ENCODE peak calls at places on chromosomes 3 and 15, in nine cellular contexts. D is astrocyte of the spinal cord, V is neural progenitor cell, U is fibroblast of pulmonary artery, Y is tibial artery, S is breast epithelium, Q is endothelial cell of umbilical vein, T is fibroblast of lung, W is GM06990. J is an unnamed sample.

GRCh38 chr3:182284793-182285192 is 508.5 kb upstream of the ATP11B start:
- DNase-seq in T (no peak), D (no peak), V (no peak), W (no peak), Y (no peak), U (no peak), S (no peak), Q (no peak), J (no peak)

GRCh38 chr3:125123906-125124305 is 68.1 kb upstream of the HEG1 start:
- DNase-seq in W (no peak), Y (no peak), S (no peak), D (peak; percentile 77), Q (no peak), U (peak; percentile 89), T (peak; percentile 93), V (no peak), J (peak; percentile 70)

GRCh38 chr15:74227968-74228722 is 8.0 kb upstream of the CCDC33 start:
- DNase-seq in Q (peak; percentile 15), S (no peak), U (peak; percentile 53), W (no peak), T (no peak), Y (no peak), V (no peak), D (peak; percentile 29), J (no peak)

GRCh38 chr3:83317605-83318004 is 1556.2 kb upstream of the GBE1 start:
- DNase-seq in D (no peak), S (no peak), T (no peak), W (no peak), Q (no peak), V (no peak), U (no peak), Y (no peak), J (no peak)

GRCh38 chr15:34359416-34359815 is 7.6 kb downstream of the LPCAT4 start:
- DNase-seq in S (no peak), T (no peak), D (no peak), U (no peak), Y (no peak), Q (no peak), V (no peak), W (no peak), J (no peak)

GRCh38 chr3:17399586-17399985 is 342.8 kb downstream of the TBC1D5 start:
- DNase-seq in D (no peak), V (no peak), T (no peak), S (no peak), W (peak; percentile 12), Q (no peak), Y (no peak), U (no peak), J (no peak)

GRCh38 chr3:123328851-123329635 is 119.8 kb downstream of the ADCY5 start:
- DNase-seq in Q (peak; percentile 52), Y (peak; percentile 78), W (peak; percentile 60), U (peak; percentile 64), V (peak; percentile 84), D (peak; percentile 43), S (peak; percentile 63), T (peak; percentile 19), J (peak; percentile 35)

GRCh38 chr3:16741103-16741758 is 136.0 kb upstream of the DAZL start:
- DNase-seq in T (peak; percentile 96), S (no peak), U (peak; percentile 87), Q (no peak), W (no peak), V (no peak), D (peak; percentile 99), Y (peak; percentile 26), J (peak; percentile 94)

GRCh38 chr15:58269455-58270414 is 131.6 kb downstream of the AQP9 start:
- DNase-seq in Y (no peak), D (peak; percentile 66), T (peak; percentile 61), V (peak; percentile 80), S (no peak), U (peak; percentile 81), Q (peak; percentile 56), W (peak; percentile 10), J (peak; percentile 62)

GRCh38 chr3:187516446-187516845 is 148.3 kb downstream of the RTP4 start:
- DNase-seq in Q (no peak), T (no peak), W (no peak), V (no peak), U (no peak), D (no peak), S (no peak), Y (no peak), J (peak; percentile 51)
- H3K4me3 ChIP-seq in Q (no peak overlapping the region), T (no peak overlapping the region), W (no peak overlapping the region), V (no peak overlapping the region), U (no peak overlapping the region), D (no peak overlapping the region), S (no peak overlapping the region), Y (no peak overlapping the region), J (no peak overlapping the region)

GRCh38 chr3:44712455-44713075 is at the start of gene ZNF502:
- DNase-seq in T (peak; percentile 91), Y (peak; percentile 86), W (peak; percentile 36), Q (peak; percentile 85), V (peak; percentile 82), U (peak; percentile 93), S (peak; percentile 67), D (peak; percentile 92), J (peak; percentile 90)
- TF ChIP-seq CTCF in T (peak; percentile 30), Y (peak; percentile 51), W (no peak), Q (peak; percentile 35), V (peak; percentile 34), U (peak; percentile 31), S (no peak), D (peak; percentile 31), J (peak; percentile 29)

GRCh38 chr15:60530653-60531052 is 51.7 kb upstream of the ICE2 start:
- DNase-seq in Q (no peak), W (no peak), T (no peak), S (no peak), Y (no peak), D (no peak), U (no peak), V (no peak), J (no peak)

GRCh38 chr15:60529332-60529731 is 50.4 kb upstream of the ICE2 start:
- DNase-seq in D (no peak), T (no peak), Y (no peak), V (no peak), W (no peak), S (no peak), Q (no peak), U (no peak), J (no peak)

GRCh38 chr15:60534051-60534450 is 55.1 kb upstream of the ICE2 start:
- DNase-seq in S (no peak), W (no peak), Y (no peak), Q (no peak), V (no peak), D (no peak), U (no peak), T (no peak), J (no peak)

GRCh38 chr15:60530168-60530567 is 51.2 kb upstream of the ICE2 start:
- DNase-seq in Q (no peak), T (no peak), W (no peak), S (no peak), V (no peak), Y (no peak), D (no peak), U (no peak), J (no peak)

DNA sequence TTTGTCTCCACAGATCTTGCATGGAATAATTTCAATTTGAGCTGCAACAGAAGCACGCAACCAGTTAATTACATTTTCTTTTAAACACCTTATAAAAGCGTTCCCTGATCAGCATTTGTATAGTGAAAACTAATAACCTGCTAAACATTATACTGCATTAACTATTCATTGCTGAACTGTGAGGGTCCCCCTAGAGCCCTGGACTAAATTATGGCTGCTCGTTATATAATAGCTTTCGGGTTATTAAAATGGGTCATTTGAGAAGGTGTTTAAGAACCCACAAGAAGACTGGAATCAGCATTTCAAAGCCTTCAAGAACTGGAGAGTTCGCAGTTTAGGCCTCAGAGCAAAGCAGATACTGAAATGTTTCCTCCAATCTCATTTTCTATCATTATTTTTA is 52.9 kb upstream of the ICE2 start:
- DNase-seq in D (no peak), T (no peak), W (no peak), U (no peak), V (no peak), Q (no peak), Y (no peak), S (no peak), J (no peak)
- H3K4me3 ChIP-seq in D (no peak overlapping the region), T (no peak overlapping the region), W (no peak overlapping the region), U (no peak overlapping the region), V (no peak overlapping the region), Q (no peak overlapping the region), Y (no peak overlapping the region), S (no peak overlapping the region), J (no peak overlapping the region)

DNA sequence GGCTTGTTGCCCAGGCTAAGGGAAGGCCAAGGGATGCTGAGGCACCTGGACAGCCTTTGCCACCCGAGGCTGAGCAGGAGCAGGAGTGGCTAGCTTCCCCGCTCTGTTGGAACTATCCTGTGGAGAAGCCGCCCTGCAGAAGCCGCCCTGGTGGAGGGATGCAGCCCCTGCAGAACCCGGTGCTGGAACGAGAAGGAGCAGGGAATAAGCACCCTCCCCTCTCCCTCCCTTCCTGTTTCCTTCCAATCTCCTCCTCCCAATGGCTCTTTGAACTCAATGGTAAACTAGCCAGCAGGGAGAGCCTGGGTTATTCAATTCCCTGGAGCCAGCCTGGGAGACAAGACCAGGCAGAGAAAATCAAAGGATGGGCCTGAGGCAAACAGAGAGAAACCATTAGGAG is 11.8 kb upstream of the HRG start:
- DNase-seq in V (peak; percentile 48), Y (no peak), S (no peak), D (no peak), U (peak; percentile 3), W (no peak), Q (no peak), T (no peak), J (no peak)
- TF ChIP-seq CTCF in V (peak; percentile 34), Y (no peak), S (no peak), D (peak; percentile 20), U (no peak), W (no peak), Q (no peak), T (peak; percentile 20), J (no peak)

DNA sequence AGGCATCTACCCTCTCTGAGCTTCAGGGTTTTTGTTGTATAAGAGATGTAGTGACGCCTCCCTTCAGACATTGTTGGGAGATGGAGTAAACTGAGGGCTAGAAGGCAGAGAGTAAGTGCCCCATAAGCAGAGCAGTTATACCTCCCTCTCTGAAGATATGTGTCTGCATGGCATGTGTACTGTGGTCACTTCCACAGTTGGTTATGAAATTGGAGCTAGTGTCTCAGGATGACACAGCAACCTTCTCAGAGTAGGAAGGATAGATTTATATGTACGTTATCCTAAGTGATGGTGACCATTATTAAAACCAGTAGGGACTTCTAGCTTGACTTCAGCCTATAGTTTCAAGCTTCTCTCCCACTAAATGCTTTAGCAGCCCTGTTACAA is 17.9 kb downstream of the PXK start:
- DNase-seq in S (no peak), T (peak; percentile 45), Q (no peak), W (no peak), U (peak; percentile 46), V (no peak), Y (no peak), D (peak; percentile 26), J (peak; percentile 68)
- H3K4me3 ChIP-seq in S (no peak overlapping the region), T (no peak overlapping the region), Q (no peak overlapping the region), W (no peak overlapping the region), U (no peak overlapping the region), V (no peak overlapping the region), Y (no peak overlapping the region), D (no peak overlapping the region), J (no peak overlapping the region)

GRCh38 chr3:52289747-52290595 is 2.3 kb downstream of the GLYCTK start:
- DNase-seq in V (no peak), W (no peak), D (no peak), T (no peak), Q (no peak), Y (no peak), U (no peak), S (no peak), J (no peak)
- TF ChIP-seq CTCF in V (no peak), W (no peak), D (no peak), T (no peak), Q (no peak), Y (no peak), U (no peak), S (no peak), J (no peak)